ENCODE peak calls at places on chromosome 10, in four cellular contexts. One of them, this sample, is unnamed.

GRCh38 chr10:133168617-133169031 is 8.6 kb downstream of the KNDC1 start:
- DNase-seq in AG08396: no peak
- DNase-seq in Calu3: no peak
- DNase-seq in CD4-positive, CD25-positive, alpha-beta regulatory T cell: no peak
- DNase-seq in this sample: no peak

GRCh38 chr10:112721080-112721698 is 228.9 kb upstream of the TCF7L2 start:
- DNase-seq in AG08396: peak
- DNase-seq in Calu3: peak
- DNase-seq in CD4-positive, CD25-positive, alpha-beta regulatory T cell: peak
- DNase-seq in this sample: peak

GRCh38 chr10:19929466-19930140 is 113.4 kb downstream of the PLXDC2 start:
- DNase-seq in AG08396: peak
- DNase-seq in Calu3: no peak
- DNase-seq in CD4-positive, CD25-positive, alpha-beta regulatory T cell: no peak
- DNase-seq in this sample: peak

GRCh38 chr10:119750391-119751230 is 24.8 kb downstream of the INPP5F start:
- DNase-seq in AG08396: peak
- DNase-seq in Calu3: peak
- DNase-seq in CD4-positive, CD25-positive, alpha-beta regulatory T cell: peak
- DNase-seq in this sample: peak

GRCh38 chr10:115092555-115093285 is 445 bp upstream of the ATRNL1 start:
- DNase-seq in AG08396: peak
- DNase-seq in Calu3: peak
- DNase-seq in CD4-positive, CD25-positive, alpha-beta regulatory T cell: no peak
- DNase-seq in this sample: peak

GRCh38 chr10:27558612-27559020 is 54.5 kb downstream of the RAB18 start:
- DNase-seq in AG08396: peak
- DNase-seq in Calu3: peak
- DNase-seq in CD4-positive, CD25-positive, alpha-beta regulatory T cell: no peak
- DNase-seq in this sample: peak

GRCh38 chr10:15462253-15462885 is 91.3 kb upstream of the FAM171A1 start:
- DNase-seq in AG08396: no peak
- DNase-seq in Calu3: no peak
- DNase-seq in CD4-positive, CD25-positive, alpha-beta regulatory T cell: no peak
- DNase-seq in this sample: peak

GRCh38 chr10:8056891-8057331 is 2.4 kb downstream of the GATA3 start:
- DNase-seq in AG08396: no peak
- DNase-seq in Calu3: no peak
- DNase-seq in CD4-positive, CD25-positive, alpha-beta regulatory T cell: peak
- DNase-seq in this sample: no peak

GRCh38 chr10:59891349-59891748 is 15.0 kb downstream of the CCDC6 start:
- DNase-seq in AG08396: no peak
- DNase-seq in Calu3: no peak
- DNase-seq in CD4-positive, CD25-positive, alpha-beta regulatory T cell: no peak
- DNase-seq in this sample: no peak

GRCh38 chr10:777913-778479 is 88.5 kb upstream of the DIP2C start:
- DNase-seq in AG08396: no peak
- DNase-seq in Calu3: no peak
- DNase-seq in CD4-positive, CD25-positive, alpha-beta regulatory T cell: no peak
- DNase-seq in this sample: no peak

GRCh38 chr10:116626815-116627214 is 6.1 kb downstream of the PNLIPRP2 start:
- DNase-seq in AG08396: no peak
- DNase-seq in Calu3: no peak
- DNase-seq in CD4-positive, CD25-positive, alpha-beta regulatory T cell: no peak
- DNase-seq in this sample: no peak

GRCh38 chr10:78035025-78035424 is 1.4 kb downstream of the RPS24 start:
- DNase-seq in AG08396: no peak
- DNase-seq in Calu3: no peak
- DNase-seq in CD4-positive, CD25-positive, alpha-beta regulatory T cell: no peak
- DNase-seq in this sample: no peak

GRCh38 chr10:15254808-15255655 is 86.5 kb upstream of the NMT2 start:
- DNase-seq in AG08396: no peak
- DNase-seq in Calu3: no peak
- DNase-seq in CD4-positive, CD25-positive, alpha-beta regulatory T cell: no peak
- DNase-seq in this sample: no peak

GRCh38 chr10:71747808-71748523 is 25.4 kb downstream of the VSIR start:
- DNase-seq in AG08396: no peak
- DNase-seq in Calu3: no peak
- DNase-seq in CD4-positive, CD25-positive, alpha-beta regulatory T cell: no peak
- DNase-seq in this sample: no peak

GRCh38 chr10:130924138-130924819 is 387.2 kb downstream of the TCERG1L start:
- DNase-seq in AG08396: no peak
- DNase-seq in Calu3: no peak
- DNase-seq in CD4-positive, CD25-positive, alpha-beta regulatory T cell: no peak
- DNase-seq in this sample: no peak

GRCh38 chr10:83252169-83252568 is 887.1 kb upstream of the GHITM start:
- DNase-seq in AG08396: no peak
- DNase-seq in Calu3: no peak
- DNase-seq in CD4-positive, CD25-positive, alpha-beta regulatory T cell: no peak
- DNase-seq in this sample: no peak

GRCh38 chr10:31359979-31360378 is 41.0 kb downstream of the ZEB1 start:
- DNase-seq in AG08396: no peak
- DNase-seq in Calu3: no peak
- DNase-seq in CD4-positive, CD25-positive, alpha-beta regulatory T cell: no peak
- DNase-seq in this sample: peak

GRCh38 chr10:6044651-6045599 is 17.2 kb downstream of the IL2RA start:
- DNase-seq in AG08396: no peak
- DNase-seq in Calu3: no peak
- DNase-seq in CD4-positive, CD25-positive, alpha-beta regulatory T cell: peak
- DNase-seq in this sample: no peak

GRCh38 chr10:70115948-70116682 is 16.5 kb downstream of the AIFM2 start:
- DNase-seq in AG08396: peak
- DNase-seq in Calu3: peak
- DNase-seq in CD4-positive, CD25-positive, alpha-beta regulatory T cell: peak
- DNase-seq in this sample: peak